ENCODE peak calls at places on chromosomes 12 and 14, in eight cellular contexts. H is hippocampal formation; D is effector CD4-positive, alpha-beta T cell; P is CD8-positive, alpha-beta memory T cell; J is HTR-8/SVneo; I is fibroblast of mammary gland; T is NCI-H1092; U is nephron progenitor cell. N is an unnamed sample.

GRCh38 chr12:664075-664778 is 982 bp upstream of the NINJ2 start:
- DNase-seq in H (no peak), D (no peak), P (no peak), J (no peak), I (no peak), T (no peak), U (no peak), N (no peak)

GRCh38 chr12:80293347-80293746 is 150.7 kb upstream of the PTPRQ start:
- DNase-seq in H (no peak), D (no peak), P (no peak), J (no peak), I (no peak), T (no peak), U (no peak), N (peak)

GRCh38 chr14:69812725-69813124 is 15.7 kb upstream of the SLC10A1 start:
- DNase-seq in H (no peak), D (no peak), P (no peak), J (no peak), I (no peak), T (peak), U (no peak), N (no peak)

GRCh38 chr12:480831-481230 is 21.1 kb downstream of the B4GALNT3 start:
- DNase-seq in H (no peak), D (no peak), P (no peak), J (no peak), I (peak), T (peak), U (no peak), N (no peak)

GRCh38 chr12:46160081-46160980 is 108.5 kb downstream of the SLC38A1 start:
- DNase-seq in H (no peak), D (no peak), P (no peak), J (no peak), I (peak), T (peak), U (no peak), N (no peak)

GRCh38 chr12:33472299-33472698 is 32.7 kb upstream of the SYT10 start:
- DNase-seq in H (no peak), D (no peak), P (no peak), J (no peak), I (no peak), T (no peak), U (no peak), N (no peak)

GRCh38 chr14:91417983-91418386 is 365 bp upstream of the CCDC88C start:
- DNase-seq in H (no peak), D (peak), P (peak), J (peak), I (no peak), T (no peak), U (peak), N (peak)

GRCh38 chr12:49190317-49190716 is 1.4 kb upstream of the TUBA1A start:
- DNase-seq in H (peak), D (no peak), P (no peak), J (no peak), I (no peak), T (peak), U (peak), N (no peak)

GRCh38 chr12:101839324-101840283 is 8.8 kb upstream of the GNPTAB start:
- DNase-seq in H (peak), D (peak), P (peak), J (peak), I (peak), T (peak), U (peak), N (peak)